ENCODE peak calls at places on chromosome 14, in six cellular contexts. One of them, this sample, is unnamed.

GRCh38 chr14:91349481-91350074 is 68.0 kb downstream of the CCDC88C start:
- DNase-seq in activated CD4-positive, CD25-positive, alpha-beta regulatory T cell treated with anti-CD3 and anti-CD28 coated beads, Interleukin-2, amount 50 U/mL, for 16 hours: peak
- DNase-seq in skeletal muscle cell: no peak
- DNase-seq in ureter: no peak
- DNase-seq in Kasumi-1: no peak
- DNase-seq in activated CD8-positive, alpha-beta memory T cell treated with anti-CD3 and anti-CD28 coated beads for 48 hours: no peak
- DNase-seq in this sample: no peak

GRCh38 chr14:37559386-37559785 is 35.7 kb downstream of the FOXA1 start:
- DNase-seq in activated CD4-positive, CD25-positive, alpha-beta regulatory T cell treated with anti-CD3 and anti-CD28 coated beads, Interleukin-2, amount 50 U/mL, for 16 hours: no peak
- DNase-seq in activated CD8-positive, alpha-beta memory T cell treated with anti-CD3 and anti-CD28 coated beads for 48 hours: no peak
- DNase-seq in skeletal muscle cell: no peak
- DNase-seq in Kasumi-1: no peak
- DNase-seq in ureter: no peak
- DNase-seq in this sample: no peak

GRCh38 chr14:91112172-91112571 is 1.7 kb upstream of the DGLUCY start:
- DNase-seq in Kasumi-1: no peak
- DNase-seq in skeletal muscle cell: no peak
- DNase-seq in activated CD4-positive, CD25-positive, alpha-beta regulatory T cell treated with anti-CD3 and anti-CD28 coated beads, Interleukin-2, amount 50 U/mL, for 16 hours: no peak
- DNase-seq in ureter: no peak
- DNase-seq in activated CD8-positive, alpha-beta memory T cell treated with anti-CD3 and anti-CD28 coated beads for 48 hours: no peak
- DNase-seq in this sample: no peak

GRCh38 chr14:80080601-80081000 is 130.7 kb downstream of the DIO2 start:
- DNase-seq in activated CD8-positive, alpha-beta memory T cell treated with anti-CD3 and anti-CD28 coated beads for 48 hours: no peak
- DNase-seq in ureter: no peak
- DNase-seq in Kasumi-1: no peak
- DNase-seq in activated CD4-positive, CD25-positive, alpha-beta regulatory T cell treated with anti-CD3 and anti-CD28 coated beads, Interleukin-2, amount 50 U/mL, for 16 hours: no peak
- DNase-seq in skeletal muscle cell: no peak
- DNase-seq in this sample: no peak

GRCh38 chr14:47948981-47949380 is 273.6 kb upstream of the MDGA2 start:
- DNase-seq in activated CD4-positive, CD25-positive, alpha-beta regulatory T cell treated with anti-CD3 and anti-CD28 coated beads, Interleukin-2, amount 50 U/mL, for 16 hours: no peak
- DNase-seq in Kasumi-1: no peak
- DNase-seq in activated CD8-positive, alpha-beta memory T cell treated with anti-CD3 and anti-CD28 coated beads for 48 hours: no peak
- DNase-seq in skeletal muscle cell: no peak
- DNase-seq in ureter: no peak
- DNase-seq in this sample: no peak

GRCh38 chr14:92987713-92988510 is 65.0 kb downstream of the CHGA start:
- DNase-seq in activated CD8-positive, alpha-beta memory T cell treated with anti-CD3 and anti-CD28 coated beads for 48 hours: no peak
- DNase-seq in skeletal muscle cell: no peak
- DNase-seq in Kasumi-1: no peak
- DNase-seq in ureter: no peak
- DNase-seq in activated CD4-positive, CD25-positive, alpha-beta regulatory T cell treated with anti-CD3 and anti-CD28 coated beads, Interleukin-2, amount 50 U/mL, for 16 hours: no peak
- DNase-seq in this sample: no peak

GRCh38 chr14:51834218-51834617 is 26.2 kb upstream of the GNG2 start:
- DNase-seq in activated CD4-positive, CD25-positive, alpha-beta regulatory T cell treated with anti-CD3 and anti-CD28 coated beads, Interleukin-2, amount 50 U/mL, for 16 hours: no peak
- DNase-seq in activated CD8-positive, alpha-beta memory T cell treated with anti-CD3 and anti-CD28 coated beads for 48 hours: no peak
- DNase-seq in skeletal muscle cell: no peak
- DNase-seq in Kasumi-1: no peak
- DNase-seq in ureter: no peak
- DNase-seq in this sample: no peak

GRCh38 chr14:33966276-33966675 is 15.4 kb upstream of the EGLN3 start:
- DNase-seq in skeletal muscle cell: no peak
- DNase-seq in activated CD4-positive, CD25-positive, alpha-beta regulatory T cell treated with anti-CD3 and anti-CD28 coated beads, Interleukin-2, amount 50 U/mL, for 16 hours: no peak
- DNase-seq in Kasumi-1: no peak
- DNase-seq in activated CD8-positive, alpha-beta memory T cell treated with anti-CD3 and anti-CD28 coated beads for 48 hours: no peak
- DNase-seq in ureter: no peak
- DNase-seq in this sample: no peak

GRCh38 chr14:92726135-92726932 is 22.1 kb downstream of the LGMN start:
- DNase-seq in Kasumi-1: no peak
- DNase-seq in activated CD4-positive, CD25-positive, alpha-beta regulatory T cell treated with anti-CD3 and anti-CD28 coated beads, Interleukin-2, amount 50 U/mL, for 16 hours: no peak
- DNase-seq in activated CD8-positive, alpha-beta memory T cell treated with anti-CD3 and anti-CD28 coated beads for 48 hours: no peak
- DNase-seq in ureter: peak
- DNase-seq in skeletal muscle cell: no peak
- DNase-seq in this sample: no peak

GRCh38 chr14:45253754-45254300 is 825 bp upstream of the MIS18BP1 start:
- DNase-seq in activated CD8-positive, alpha-beta memory T cell treated with anti-CD3 and anti-CD28 coated beads for 48 hours: no peak
- DNase-seq in activated CD4-positive, CD25-positive, alpha-beta regulatory T cell treated with anti-CD3 and anti-CD28 coated beads, Interleukin-2, amount 50 U/mL, for 16 hours: no peak
- DNase-seq in ureter: no peak
- DNase-seq in skeletal muscle cell: no peak
- DNase-seq in Kasumi-1: peak
- DNase-seq in this sample: no peak

GRCh38 chr14:64920465-64920864 is 6.2 kb downstream of the CHURC1 start:
- DNase-seq in activated CD4-positive, CD25-positive, alpha-beta regulatory T cell treated with anti-CD3 and anti-CD28 coated beads, Interleukin-2, amount 50 U/mL, for 16 hours: no peak
- DNase-seq in Kasumi-1: no peak
- DNase-seq in ureter: no peak
- DNase-seq in skeletal muscle cell: no peak
- DNase-seq in activated CD8-positive, alpha-beta memory T cell treated with anti-CD3 and anti-CD28 coated beads for 48 hours: no peak
- DNase-seq in this sample: no peak

GRCh38 chr14:64082837-64083236 is 211.3 kb downstream of the ESR2 start:
- DNase-seq in activated CD8-positive, alpha-beta memory T cell treated with anti-CD3 and anti-CD28 coated beads for 48 hours: no peak
- DNase-seq in Kasumi-1: no peak
- DNase-seq in activated CD4-positive, CD25-positive, alpha-beta regulatory T cell treated with anti-CD3 and anti-CD28 coated beads, Interleukin-2, amount 50 U/mL, for 16 hours: no peak
- DNase-seq in skeletal muscle cell: peak
- DNase-seq in ureter: no peak
- DNase-seq in this sample: no peak

GRCh38 chr14:92729632-92730358 is 18.6 kb downstream of the LGMN start:
- DNase-seq in skeletal muscle cell: peak
- DNase-seq in Kasumi-1: peak
- DNase-seq in activated CD8-positive, alpha-beta memory T cell treated with anti-CD3 and anti-CD28 coated beads for 48 hours: no peak
- DNase-seq in ureter: no peak
- DNase-seq in activated CD4-positive, CD25-positive, alpha-beta regulatory T cell treated with anti-CD3 and anti-CD28 coated beads, Interleukin-2, amount 50 U/mL, for 16 hours: no peak
- DNase-seq in this sample: no peak

GRCh38 chr14:35897616-35898111 is 71.5 kb downstream of the BRMS1L start:
- DNase-seq in activated CD4-positive, CD25-positive, alpha-beta regulatory T cell treated with anti-CD3 and anti-CD28 coated beads, Interleukin-2, amount 50 U/mL, for 16 hours: no peak
- DNase-seq in Kasumi-1: no peak
- DNase-seq in skeletal muscle cell: no peak
- DNase-seq in activated CD8-positive, alpha-beta memory T cell treated with anti-CD3 and anti-CD28 coated beads for 48 hours: no peak
- DNase-seq in ureter: no peak
- DNase-seq in this sample: no peak

GRCh38 chr14:54565236-54566151 is 1.4 kb upstream of the SAMD4A start:
- DNase-seq in activated CD4-positive, CD25-positive, alpha-beta regulatory T cell treated with anti-CD3 and anti-CD28 coated beads, Interleukin-2, amount 50 U/mL, for 16 hours: peak
- DNase-seq in ureter: peak
- DNase-seq in Kasumi-1: peak
- DNase-seq in skeletal muscle cell: no peak
- DNase-seq in activated CD8-positive, alpha-beta memory T cell treated with anti-CD3 and anti-CD28 coated beads for 48 hours: peak
- DNase-seq in this sample: peak

GRCh38 chr14:85475113-85475512 is 54.8 kb upstream of the FLRT2 start:
- DNase-seq in activated CD4-positive, CD25-positive, alpha-beta regulatory T cell treated with anti-CD3 and anti-CD28 coated beads, Interleukin-2, amount 50 U/mL, for 16 hours: no peak
- DNase-seq in Kasumi-1: no peak
- DNase-seq in skeletal muscle cell: no peak
- DNase-seq in ureter: no peak
- DNase-seq in activated CD8-positive, alpha-beta memory T cell treated with anti-CD3 and anti-CD28 coated beads for 48 hours: no peak
- DNase-seq in this sample: no peak

GRCh38 chr14:34258318-34258717 is 203.7 kb downstream of the SPTSSA start:
- DNase-seq in activated CD4-positive, CD25-positive, alpha-beta regulatory T cell treated with anti-CD3 and anti-CD28 coated beads, Interleukin-2, amount 50 U/mL, for 16 hours: no peak
- DNase-seq in activated CD8-positive, alpha-beta memory T cell treated with anti-CD3 and anti-CD28 coated beads for 48 hours: no peak
- DNase-seq in skeletal muscle cell: no peak
- DNase-seq in ureter: no peak
- DNase-seq in Kasumi-1: no peak
- DNase-seq in this sample: no peak

GRCh38 chr14:69270097-69270496 is 10.1 kb downstream of the GALNT16 start:
- DNase-seq in Kasumi-1: no peak
- DNase-seq in activated CD8-positive, alpha-beta memory T cell treated with anti-CD3 and anti-CD28 coated beads for 48 hours: no peak
- DNase-seq in ureter: no peak
- DNase-seq in activated CD4-positive, CD25-positive, alpha-beta regulatory T cell treated with anti-CD3 and anti-CD28 coated beads, Interleukin-2, amount 50 U/mL, for 16 hours: no peak
- DNase-seq in skeletal muscle cell: no peak
- DNase-seq in this sample: no peak

GRCh38 chr14:36518586-36519430 is 1.2 kb downstream of the NKX2-1 start:
- DNase-seq in activated CD4-positive, CD25-positive, alpha-beta regulatory T cell treated with anti-CD3 and anti-CD28 coated beads, Interleukin-2, amount 50 U/mL, for 16 hours: no peak
- DNase-seq in skeletal muscle cell: no peak
- DNase-seq in activated CD8-positive, alpha-beta memory T cell treated with anti-CD3 and anti-CD28 coated beads for 48 hours: no peak
- DNase-seq in ureter: no peak
- DNase-seq in Kasumi-1: no peak
- DNase-seq in this sample: no peak